ENCODE peak calls at places on chromosomes 11 and 22, in six cellular contexts. G is fibroblast of lung, T is iPS DF 6.9, M is endothelial cell of umbilical vein, D is body of pancreas, S is spleen. X is an unnamed sample. For H3K4me1, the result is how much of the 10 kb centered on the place peaks cover.

GRCh38 chr11:32109596-32109995 is 18.7 kb downstream of the RCN1 start:
- DNase-seq in G (no peak), T (no peak), M (no peak), D (no peak), S (no peak), X (no peak)

GRCh38 chr11:122721201-122721963 is 65.9 kb downstream of the UBASH3B start:
- DNase-seq in G (peak), T (no peak), M (no peak), D (no peak), S (no peak), X (no peak)

GRCh38 chr22:23107487-23108323 is 34.1 kb downstream of the RSPH14 start:
- DNase-seq in G (no peak), T (no peak), M (no peak), D (no peak), S (no peak), X (no peak)

GRCh38 chr11:128726464-128727139 is 32.7 kb downstream of the FLI1 start:
- DNase-seq in G (no peak), T (no peak), M (no peak), D (no peak), S (peak), X (peak)

GRCh38 chr22:46053563-46054090 is 76.7 kb upstream of the WNT7B start:
- DNase-seq in G (peak), T (no peak), M (peak), D (peak), S (peak), X (peak)

GRCh38 chr11:48001438-48002021 is 21.2 kb downstream of the PTPRJ start:
- DNase-seq in G (peak), T (no peak), M (peak), D (no peak), S (peak), X (peak)

GRCh38 chr22:31148516-31148915 is 8.2 kb upstream of the PLA2G3 start:
- DNase-seq in G (peak), T (no peak), M (peak), D (no peak), S (no peak), X (no peak)

GRCh38 chr11:41245704-41246398 is 213.6 kb downstream of the LRRC4C start:
- DNase-seq in G (no peak), T (no peak), M (no peak), D (no peak), S (no peak), X (no peak)

GRCh38 chr11:351411-351810 is 17.9 kb upstream of the B4GALNT4 start:
- DNase-seq in G (no peak), T (no peak), M (no peak), D (no peak), S (peak), X (no peak)

GRCh38 chr22:24428751-24429410 is 1.5 kb downstream of the ADORA2A start:
- DNase-seq in G (no peak), T (no peak), M (no peak), D (no peak), S (peak), X (no peak)

GRCh38 chr11:111785886-111786412 is 19.8 kb upstream of the PPP2R1B start:
- DNase-seq in G (no peak), T (no peak), M (no peak), D (no peak), S (no peak), X (no peak)

GRCh38 chr22:44710474-44711235 is 8.7 kb downstream of the PRR5 start:
- DNase-seq in G (no peak), T (no peak), M (no peak), D (no peak), S (peak), X (peak)

GRCh38 chr11:67393990-67394389 is 2.2 kb downstream of the RAD9A start:
- DNase-seq in G (no peak), T (no peak), M (no peak), D (no peak), S (no peak), X (no peak)

GRCh38 chr11:23278121-23278520 is 417.8 kb upstream of the CCDC179 start:
- DNase-seq in G (peak), T (no peak), M (peak), D (no peak), S (no peak), X (no peak)

GRCh38 chr11:8282621-8283509 is 19.2 kb upstream of the LMO1 start:
- DNase-seq in G (no peak), T (no peak), M (no peak), D (peak), S (peak), X (no peak)

GRCh38 chr11:71298761-71299181 is 46.4 kb upstream of the SHANK2 start:
- DNase-seq in G (no peak), T (no peak), M (no peak), D (no peak), S (no peak), X (no peak)

GRCh38 chr11:67439321-67440228 is 2.1 kb upstream of the PTPRCAP start:
- DNase-seq in G (peak), T (no peak), M (peak), D (no peak), S (no peak), X (no peak)

GRCh38 chr11:13207270-13207664 is 70.3 kb upstream of the BMAL1 start:
- DNase-seq in G (no peak), T (no peak), M (peak), D (no peak), S (no peak), X (no peak)

GRCh38 chr11:14480716-14481115 is 18.9 kb downstream of the COPB1 start:
- DNase-seq in G (peak), T (no peak), M (no peak), D (no peak), S (no peak), X (no peak)

GRCh38 chr11:113446938-113447337 is 28.3 kb downstream of the DRD2 start:
- DNase-seq in G (no peak), T (no peak), M (no peak), D (no peak), S (no peak), X (no peak)

GRCh38 chr11:108768370-108768769 is 103.5 kb downstream of the DDX10 start:
- DNase-seq in G (peak), T (no peak), M (no peak), D (no peak), S (no peak), X (no peak)

GRCh38 chr22:24510694-24511625 is 15.8 kb downstream of the UPB1 start:
- DNase-seq in G (peak), T (no peak), M (no peak), D (no peak), S (no peak), X (no peak)

GRCh38 chr11:36018967-36019596 is 75.2 kb downstream of the LDLRAD3 start:
- DNase-seq in G (no peak), T (no peak), M (no peak), D (no peak), S (no peak), X (no peak)

GRCh38 chr11:66951927-66952337 is 6.3 kb downstream of the PC start:
- DNase-seq in G (peak), T (no peak), M (peak), D (peak), S (no peak), X (no peak)

GRCh38 chr22:36049678-36049997 is 21.0 kb upstream of the RBFOX2 start:
- DNase-seq in G (no peak), T (no peak), M (no peak), D (no peak), S (no peak), X (no peak)

GRCh38 chr22:36053242-36054147 is 24.9 kb upstream of the RBFOX2 start:
- DNase-seq in G (no peak), T (no peak), M (no peak), D (no peak), S (no peak), X (no peak)

GRCh38 chr22:36048911-36049677 is 20.5 kb upstream of the RBFOX2 start:
- DNase-seq in G (no peak), T (no peak), M (no peak), D (no peak), S (no peak), X (no peak)

GRCh38 chr22:36055376-36056310 is 27.0 kb upstream of the RBFOX2 start:
- DNase-seq in G (peak), T (no peak), M (no peak), D (no peak), S (no peak), X (no peak)

GRCh38 chr22:36052505-36052941 is 23.9 kb upstream of the RBFOX2 start:
- DNase-seq in G (no peak), T (no peak), M (no peak), D (no peak), S (no peak), X (no peak)
- H3K4me3 ChIP-seq in G (no peak), T (no peak), M (no peak), D (no peak), S (no peak), X (no peak)

GRCh38 chr22:20989323-20990138 is 7.4 kb downstream of the LZTR1 start:
- DNase-seq in G (no peak), T (no peak), M (no peak), D (no peak), S (no peak), X (no peak)
- H3K27ac ChIP-seq in G (no peak), T (no peak), M (no peak), D (no peak), S (no peak), X (no peak)

GRCh38 chr11:78168539-78169477 is 19.6 kb downstream of the KCTD21 start:
- DNase-seq in G (peak), T (no peak), M (peak), D (peak), S (no peak), X (no peak)

GRCh38 chr11:78170413-78170812 is 18.0 kb downstream of the KCTD21 start:
- DNase-seq in G (no peak), T (no peak), M (no peak), D (no peak), S (no peak), X (no peak)

GRCh38 chr11:78164471-78164870 is 24.0 kb downstream of the KCTD21 start:
- DNase-seq in G (no peak), T (no peak), M (no peak), D (no peak), S (no peak), X (no peak)

GRCh38 chr11:78163828-78164227 is 24.4 kb upstream of the ALG8 start:
- DNase-seq in G (no peak), T (no peak), M (no peak), D (no peak), S (no peak), X (no peak)

DNA sequence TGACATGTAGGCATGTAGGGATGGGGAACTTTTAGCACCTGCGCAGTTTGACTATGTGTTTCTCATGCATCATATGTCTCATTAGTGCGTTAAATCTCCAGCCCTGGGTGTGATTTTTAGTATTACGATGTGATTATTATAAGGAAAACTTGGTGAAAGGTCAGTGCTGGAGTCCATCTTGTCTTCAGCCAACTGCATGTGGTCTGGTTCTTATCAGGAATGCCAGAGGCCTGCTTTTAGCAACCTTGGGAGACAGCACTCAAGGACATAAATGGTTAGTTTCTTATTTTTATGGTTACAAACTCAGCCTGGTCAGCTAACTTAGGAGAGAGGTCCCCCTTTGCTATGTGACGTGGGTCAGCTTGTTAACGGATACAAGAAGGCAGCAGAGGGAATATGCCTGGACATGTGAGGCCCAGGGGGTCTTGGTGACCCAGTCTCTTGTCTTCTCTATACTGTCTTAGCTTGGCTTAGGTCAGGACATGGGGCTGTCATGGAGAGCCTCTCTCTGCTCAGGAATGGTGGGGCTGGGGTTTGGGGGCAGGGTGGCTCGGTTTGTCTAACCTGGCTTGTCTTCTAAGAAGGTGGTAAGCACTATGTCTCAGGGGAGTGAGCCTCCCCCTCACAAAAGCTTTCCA is 21.5 kb downstream of the KCTD21 start:
- DNase-seq in G (no peak), T (no peak), M (no peak), D (no peak), S (no peak), X (no peak)
- H3K4me1 ChIP-seq in G (under half), T (under half), M (under half), D (under half), S (under half), X (under half)

DNA sequence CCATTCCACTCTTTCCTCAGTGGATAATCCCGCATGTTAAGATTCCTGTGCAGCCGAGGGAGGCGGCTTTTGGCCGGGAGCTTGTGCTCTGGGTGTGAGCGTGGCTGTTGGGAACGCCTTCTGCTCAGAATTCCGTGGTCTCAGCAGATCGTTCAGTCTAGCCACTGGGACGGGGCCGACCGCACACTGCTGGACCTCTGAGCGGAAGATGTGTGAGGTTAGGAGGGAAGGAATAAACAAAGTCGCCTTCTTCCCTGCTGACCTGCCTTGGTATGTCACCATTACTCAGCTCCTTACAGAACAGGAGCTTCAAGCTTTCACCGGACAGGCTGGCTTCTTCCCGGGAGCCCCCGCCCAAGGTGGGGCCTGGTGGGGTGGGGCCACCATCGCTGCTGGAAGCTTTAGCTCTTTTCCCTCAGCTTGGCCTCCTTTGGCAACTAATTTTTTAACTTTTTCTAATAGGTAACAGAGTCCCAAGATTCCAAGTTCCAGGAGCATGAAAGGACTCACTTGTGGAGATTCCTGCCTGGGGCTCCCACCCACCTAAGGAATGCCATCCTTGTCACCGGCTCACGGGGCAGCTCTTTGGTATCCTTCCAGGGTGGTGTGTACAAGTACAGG is 22.5 kb upstream of the SEPTIN5 start:
- DNase-seq in G (peak), T (no peak), M (peak), D (no peak), S (peak), X (no peak)
- H3K4me3 ChIP-seq in G (no peak), T (no peak), M (no peak), D (no peak), S (no peak), X (no peak)

DNA sequence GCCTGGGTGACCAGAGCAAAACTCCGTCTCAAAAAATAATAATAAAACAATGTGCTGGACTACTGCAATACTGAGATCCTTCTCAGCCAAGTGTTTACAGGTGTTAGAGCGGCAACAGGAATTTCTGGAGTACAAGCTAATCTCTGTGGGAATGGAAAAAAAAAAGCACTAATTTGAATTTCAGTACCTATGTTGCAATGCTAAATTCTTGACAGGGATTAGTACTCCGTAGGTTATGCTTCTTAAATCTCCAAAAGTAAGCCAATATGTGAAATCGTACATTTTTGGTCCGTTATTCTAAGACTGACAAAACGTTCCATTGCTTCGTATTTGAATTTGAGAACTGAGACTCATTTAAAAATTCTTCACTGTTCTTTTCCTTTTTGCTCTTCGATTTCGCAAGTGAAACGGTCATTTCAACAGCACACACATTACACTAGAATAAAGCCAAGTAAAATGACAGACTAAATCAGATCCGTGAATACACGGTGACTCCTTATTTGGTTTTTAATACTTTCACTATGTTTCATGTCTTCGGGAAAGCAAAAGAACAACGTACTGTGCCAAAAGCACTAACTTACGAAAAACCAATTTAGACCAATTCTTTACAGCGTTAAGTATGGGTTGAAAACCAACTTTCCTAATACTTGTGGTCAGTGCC is 969 bp downstream of the ATL3 start:
- DNase-seq in G (peak), T (no peak), M (peak), D (no peak), S (no peak), X (no peak)
- H3K27ac ChIP-seq in G (peak), T (no peak), M (peak), D (peak), S (peak), X (peak)

GRCh38 chr11:116185551-116185950 is 587.2 kb downstream of the BUD13 start:
- DNase-seq in G (no peak), T (no peak), M (no peak), D (no peak), S (no peak), X (no peak)

GRCh38 chr11:116186592-116186991 is 586.2 kb downstream of the BUD13 start:
- DNase-seq in G (no peak), T (no peak), M (no peak), D (no peak), S (no peak), X (no peak)

GRCh38 chr11:116180806-116181600 is 591.8 kb downstream of the BUD13 start:
- DNase-seq in G (no peak), T (no peak), M (no peak), D (no peak), S (no peak), X (no peak)

GRCh38 chr11:116179346-116179850 is 593.4 kb downstream of the BUD13 start:
- DNase-seq in G (no peak), T (no peak), M (no peak), D (no peak), S (no peak), X (no peak)

GRCh38 chr11:116182356-116182966 is 590.3 kb downstream of the BUD13 start:
- DNase-seq in G (no peak), T (no peak), M (no peak), D (no peak), S (no peak), X (no peak)
- H3K4me1 ChIP-seq in G (under half), T (under half), M (under half), D (under half), S (under half), X (under half)

GRCh38 chr11:88329563-88330250 is 7.8 kb downstream of the CTSC start:
- DNase-seq in G (no peak), T (no peak), M (no peak), D (no peak), S (no peak), X (no peak)

GRCh38 chr11:88326112-88326511 is 11.4 kb downstream of the CTSC start:
- DNase-seq in G (no peak), T (no peak), M (no peak), D (no peak), S (no peak), X (no peak)

GRCh38 chr11:88324562-88325345 is 12.8 kb downstream of the CTSC start:
- DNase-seq in G (no peak), T (no peak), M (peak), D (no peak), S (no peak), X (no peak)

GRCh38 chr11:88327462-88328143 is 9.9 kb downstream of the CTSC start:
- DNase-seq in G (no peak), T (no peak), M (no peak), D (no peak), S (no peak), X (no peak)

DNA sequence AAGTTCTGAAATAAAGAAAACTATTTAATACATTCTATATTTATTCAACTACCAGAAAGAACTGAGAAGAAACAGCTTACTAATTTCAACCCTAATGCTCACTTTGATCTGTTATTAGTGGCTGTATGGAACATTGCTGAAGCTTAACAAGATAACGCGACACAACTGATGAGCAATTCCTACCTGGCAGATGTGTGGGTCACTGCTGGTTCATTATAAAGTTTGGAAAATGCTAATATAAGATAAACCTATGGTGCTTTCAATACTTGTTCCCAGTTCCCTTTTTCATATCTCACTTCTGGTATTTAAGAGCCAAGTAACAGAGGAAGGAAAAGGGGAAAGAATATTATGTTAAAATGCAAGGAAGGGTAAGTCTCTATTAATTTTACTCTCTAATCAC is 10.5 kb downstream of the CTSC start:
- DNase-seq in G (no peak), T (no peak), M (no peak), D (no peak), S (no peak), X (no peak)
- H3K4me3 ChIP-seq in G (no peak), T (no peak), M (no peak), D (no peak), S (no peak), X (no peak)

GRCh38 chr22:17846326-17846992 is 72.2 kb upstream of the BID start:
- DNase-seq in G (peak), T (no peak), M (no peak), D (no peak), S (no peak), X (no peak)
- H3K27ac ChIP-seq in G (no peak), T (no peak), M (no peak), D (no peak), S (peak), X (no peak)

GRCh38 chr22:42648017-42648367 is 1.2 kb downstream of the CYB5R3 start:
- DNase-seq in G (no peak), T (no peak), M (no peak), D (no peak), S (no peak), X (no peak)
- H3K4me1 ChIP-seq in G (under half), T (under half), M (under half), D (half or more), S (half or more), X (under half)

X was measured in effector memory CD4-positive, alpha-beta T cell.